ENCODE peak calls at places on chromosomes 5 and 9, in ten cellular contexts. One of them, this sample, is unnamed.

GRCh38 chr9:111427186-111427585 is 57.0 kb downstream of the ECPAS start:
- DNase-seq in mesendoderm: peak
- DNase-seq in PC-3: peak
- DNase-seq in endodermal cell: no peak
- DNase-seq in Karpas-422: peak
- DNase-seq in neuronal stem cell: no peak
- DNase-seq in HCT116: peak
- DNase-seq in IMR-90: peak
- DNase-seq in SK-N-SH: no peak
- DNase-seq in mesenchymal stem cell: peak
- DNase-seq in this sample: peak

GRCh38 chr9:127835930-127836586 is 18.4 kb downstream of the ENG start:
- DNase-seq in PC-3: no peak
- DNase-seq in IMR-90: peak
- DNase-seq in SK-N-SH: no peak
- DNase-seq in endodermal cell: no peak
- DNase-seq in mesenchymal stem cell: peak
- DNase-seq in Karpas-422: no peak
- DNase-seq in HCT116: no peak
- DNase-seq in neuronal stem cell: no peak
- DNase-seq in mesendoderm: no peak
- DNase-seq in this sample: peak

GRCh38 chr9:80191108-80191507 is 619.3 kb downstream of the TLE4 start:
- DNase-seq in SK-N-SH: no peak
- DNase-seq in mesendoderm: no peak
- DNase-seq in IMR-90: peak
- DNase-seq in HCT116: no peak
- DNase-seq in endodermal cell: no peak
- DNase-seq in mesenchymal stem cell: no peak
- DNase-seq in Karpas-422: no peak
- DNase-seq in neuronal stem cell: no peak
- DNase-seq in PC-3: no peak
- DNase-seq in this sample: no peak

GRCh38 chr9:84404095-84404686 is 63.6 kb upstream of the SLC28A3 start:
- DNase-seq in PC-3: peak
- DNase-seq in mesendoderm: peak
- DNase-seq in endodermal cell: peak
- DNase-seq in mesenchymal stem cell: peak
- DNase-seq in Karpas-422: peak
- DNase-seq in SK-N-SH: peak
- DNase-seq in neuronal stem cell: peak
- DNase-seq in IMR-90: no peak
- DNase-seq in HCT116: peak
- DNase-seq in this sample: no peak

GRCh38 chr5:127320032-127320945 is 29.7 kb downstream of the MEGF10 start:
- DNase-seq in endodermal cell: no peak
- DNase-seq in PC-3: no peak
- DNase-seq in mesendoderm: peak
- DNase-seq in Karpas-422: peak
- DNase-seq in neuronal stem cell: no peak
- DNase-seq in HCT116: no peak
- DNase-seq in SK-N-SH: no peak
- DNase-seq in mesenchymal stem cell: no peak
- DNase-seq in IMR-90: no peak
- DNase-seq in this sample: no peak

GRCh38 chr9:136726631-136727191 is 14.3 kb downstream of the DIPK1B start:
- DNase-seq in SK-N-SH: peak
- DNase-seq in HCT116: no peak
- DNase-seq in mesenchymal stem cell: peak
- DNase-seq in IMR-90: peak
- DNase-seq in Karpas-422: peak
- DNase-seq in mesendoderm: peak
- DNase-seq in neuronal stem cell: no peak
- DNase-seq in endodermal cell: peak
- DNase-seq in PC-3: peak
- DNase-seq in this sample: no peak

GRCh38 chr9:94802795-94803194 is 76.3 kb downstream of the AOPEP start:
- DNase-seq in HCT116: no peak
- DNase-seq in SK-N-SH: no peak
- DNase-seq in Karpas-422: no peak
- DNase-seq in neuronal stem cell: no peak
- DNase-seq in IMR-90: peak
- DNase-seq in endodermal cell: peak
- DNase-seq in mesendoderm: no peak
- DNase-seq in mesenchymal stem cell: peak
- DNase-seq in PC-3: no peak
- DNase-seq in this sample: no peak

GRCh38 chr9:123232332-123232731 is 36.1 kb downstream of the STRBP start:
- DNase-seq in mesendoderm: peak
- DNase-seq in mesenchymal stem cell: no peak
- DNase-seq in HCT116: no peak
- DNase-seq in SK-N-SH: no peak
- DNase-seq in neuronal stem cell: no peak
- DNase-seq in Karpas-422: no peak
- DNase-seq in IMR-90: no peak
- DNase-seq in PC-3: no peak
- DNase-seq in endodermal cell: no peak
- DNase-seq in this sample: peak

GRCh38 chr9:107547772-107548297 is 58.3 kb upstream of the KLF4 start:
- DNase-seq in HCT116: no peak
- DNase-seq in Karpas-422: no peak
- DNase-seq in neuronal stem cell: no peak
- DNase-seq in endodermal cell: no peak
- DNase-seq in mesendoderm: no peak
- DNase-seq in IMR-90: no peak
- DNase-seq in PC-3: no peak
- DNase-seq in mesenchymal stem cell: no peak
- DNase-seq in SK-N-SH: no peak
- DNase-seq in this sample: no peak

GRCh38 chr5:148961261-148962199 is 101.3 kb downstream of the SH3TC2 start:
- DNase-seq in endodermal cell: no peak
- DNase-seq in mesenchymal stem cell: no peak
- DNase-seq in mesendoderm: no peak
- DNase-seq in Karpas-422: no peak
- DNase-seq in neuronal stem cell: no peak
- DNase-seq in PC-3: peak
- DNase-seq in HCT116: no peak
- DNase-seq in IMR-90: peak
- DNase-seq in SK-N-SH: no peak
- DNase-seq in this sample: no peak

DNA sequence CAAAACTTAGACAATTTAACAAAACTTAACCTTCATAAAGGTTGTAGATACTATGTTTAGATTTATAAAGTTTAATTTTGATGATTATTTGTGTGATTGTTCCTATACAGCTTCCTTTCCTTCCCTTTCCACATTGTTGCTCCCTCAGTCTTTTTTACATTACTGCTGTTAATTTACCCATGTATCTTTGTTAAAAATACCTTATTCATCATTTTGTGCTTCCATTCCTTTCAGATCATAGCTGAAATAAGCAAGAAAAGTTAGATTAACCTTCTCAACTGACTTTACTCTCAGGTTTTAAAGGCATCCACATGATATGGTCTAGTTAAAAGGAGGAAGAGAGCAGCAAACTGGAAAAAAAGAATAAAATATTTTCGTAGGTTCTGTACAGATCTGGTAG is 2.0 kb downstream of the SMAD5 start:
- DNase-seq in SK-N-SH: no peak
- DNase-seq in HCT116: no peak
- DNase-seq in mesendoderm: no peak
- DNase-seq in PC-3: no peak
- DNase-seq in neuronal stem cell: no peak
- DNase-seq in IMR-90: no peak
- DNase-seq in mesenchymal stem cell: no peak
- DNase-seq in Karpas-422: no peak
- DNase-seq in endodermal cell: no peak
- DNase-seq in this sample: no peak
- H3K9ac ChIP-seq in SK-N-SH: peak
- H3K9ac ChIP-seq in HCT116: no peak
- H3K9ac ChIP-seq in mesendoderm: no peak
- H3K9ac ChIP-seq in PC-3: peak
- H3K9ac ChIP-seq in neuronal stem cell: no peak
- H3K9ac ChIP-seq in IMR-90: no peak
- H3K9ac ChIP-seq in mesenchymal stem cell: peak
- H3K9ac ChIP-seq in Karpas-422: peak
- H3K9ac ChIP-seq in endodermal cell: peak
- H3K9ac ChIP-seq in this sample: no peak

DNA sequence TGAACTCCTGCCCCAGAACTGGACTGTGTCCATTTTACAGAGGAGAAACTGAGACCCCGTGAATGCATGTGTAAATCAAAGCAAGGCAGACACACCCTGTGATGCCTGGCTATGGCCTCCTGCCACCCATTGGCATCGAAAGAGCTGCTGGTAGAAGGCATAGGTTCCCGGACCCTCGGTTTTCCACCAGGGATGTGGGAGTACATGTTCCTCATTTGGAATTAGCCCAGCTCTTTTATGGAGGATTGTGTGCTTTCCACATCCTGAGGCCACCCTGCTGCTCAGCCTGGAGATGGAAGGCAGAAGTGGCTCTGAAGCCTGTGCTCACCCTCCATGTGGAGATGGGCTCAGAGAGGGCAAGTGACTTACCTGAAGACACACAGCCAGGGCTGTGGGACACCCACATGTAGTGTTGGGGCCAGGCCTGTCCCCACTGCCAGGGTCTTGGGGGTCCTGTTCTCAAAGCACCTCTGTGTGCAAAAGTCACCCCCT is 2.8 kb downstream of the SUSD3 start:
- DNase-seq in HCT116: no peak
- DNase-seq in neuronal stem cell: no peak
- DNase-seq in mesendoderm: no peak
- DNase-seq in PC-3: peak
- DNase-seq in endodermal cell: no peak
- DNase-seq in IMR-90: no peak
- DNase-seq in mesenchymal stem cell: no peak
- DNase-seq in SK-N-SH: no peak
- DNase-seq in Karpas-422: no peak
- DNase-seq in this sample: no peak
- H3K9ac ChIP-seq in HCT116: no peak
- H3K9ac ChIP-seq in neuronal stem cell: no peak
- H3K9ac ChIP-seq in mesendoderm: no peak
- H3K9ac ChIP-seq in PC-3: no peak
- H3K9ac ChIP-seq in endodermal cell: no peak
- H3K9ac ChIP-seq in IMR-90: no peak
- H3K9ac ChIP-seq in mesenchymal stem cell: no peak
- H3K9ac ChIP-seq in SK-N-SH: no peak
- H3K9ac ChIP-seq in Karpas-422: no peak
- H3K9ac ChIP-seq in this sample: no peak

GRCh38 chr9:734831-735511 is 106.5 kb upstream of the DMRT1 start:
- DNase-seq in endodermal cell: no peak
- DNase-seq in mesenchymal stem cell: peak
- DNase-seq in SK-N-SH: no peak
- DNase-seq in mesendoderm: no peak
- DNase-seq in IMR-90: peak
- DNase-seq in HCT116: no peak
- DNase-seq in PC-3: peak
- DNase-seq in Karpas-422: no peak
- DNase-seq in neuronal stem cell: no peak
- DNase-seq in this sample: peak

GRCh38 chr9:739362-739761 is 102.1 kb upstream of the DMRT1 start:
- DNase-seq in IMR-90: peak
- DNase-seq in mesendoderm: no peak
- DNase-seq in mesenchymal stem cell: peak
- DNase-seq in HCT116: no peak
- DNase-seq in Karpas-422: no peak
- DNase-seq in endodermal cell: no peak
- DNase-seq in PC-3: no peak
- DNase-seq in neuronal stem cell: no peak
- DNase-seq in SK-N-SH: no peak
- DNase-seq in this sample: no peak

GRCh38 chr9:737400-738120 is 103.9 kb upstream of the DMRT1 start:
- DNase-seq in Karpas-422: no peak
- DNase-seq in mesendoderm: no peak
- DNase-seq in neuronal stem cell: no peak
- DNase-seq in IMR-90: no peak
- DNase-seq in endodermal cell: no peak
- DNase-seq in SK-N-SH: no peak
- DNase-seq in PC-3: no peak
- DNase-seq in HCT116: no peak
- DNase-seq in mesenchymal stem cell: no peak
- DNase-seq in this sample: no peak

GRCh38 chr9:742104-742503 is 99.4 kb upstream of the DMRT1 start:
- DNase-seq in PC-3: no peak
- DNase-seq in endodermal cell: no peak
- DNase-seq in mesenchymal stem cell: no peak
- DNase-seq in neuronal stem cell: no peak
- DNase-seq in SK-N-SH: no peak
- DNase-seq in Karpas-422: no peak
- DNase-seq in IMR-90: no peak
- DNase-seq in HCT116: no peak
- DNase-seq in mesendoderm: no peak
- DNase-seq in this sample: peak

GRCh38 chr9:738209-738915 is 103.1 kb upstream of the DMRT1 start:
- DNase-seq in neuronal stem cell: no peak
- DNase-seq in PC-3: peak
- DNase-seq in SK-N-SH: no peak
- DNase-seq in mesenchymal stem cell: peak
- DNase-seq in mesendoderm: no peak
- DNase-seq in endodermal cell: no peak
- DNase-seq in Karpas-422: no peak
- DNase-seq in IMR-90: peak
- DNase-seq in HCT116: peak
- DNase-seq in this sample: peak
- H3K9ac ChIP-seq in neuronal stem cell: no peak
- H3K9ac ChIP-seq in PC-3: peak
- H3K9ac ChIP-seq in SK-N-SH: no peak
- H3K9ac ChIP-seq in mesenchymal stem cell: peak
- H3K9ac ChIP-seq in mesendoderm: no peak
- H3K9ac ChIP-seq in endodermal cell: no peak
- H3K9ac ChIP-seq in Karpas-422: no peak
- H3K9ac ChIP-seq in IMR-90: peak
- H3K9ac ChIP-seq in HCT116: no peak
- H3K9ac ChIP-seq in this sample: no peak

DNA sequence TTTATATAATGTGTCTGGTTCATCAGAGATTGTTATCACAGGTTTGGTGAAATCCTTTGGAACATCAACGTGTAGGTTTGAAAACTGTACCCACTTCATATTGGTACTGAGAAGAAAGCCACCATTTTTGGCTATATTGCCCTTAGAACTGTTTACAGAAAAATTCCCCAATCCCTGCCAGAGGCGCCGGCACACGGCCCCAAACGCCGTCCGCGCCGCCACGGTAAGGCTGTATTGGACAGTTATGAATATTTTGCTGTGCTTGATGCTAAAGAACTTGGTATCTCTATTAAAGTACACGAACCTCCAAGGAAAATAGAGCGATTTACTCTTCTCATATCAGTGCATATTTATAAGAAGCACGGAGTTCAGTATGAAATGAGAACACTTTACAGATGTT is 35.2 kb downstream of the DCAF10 start:
- DNase-seq in mesenchymal stem cell: no peak
- DNase-seq in PC-3: no peak
- DNase-seq in mesendoderm: no peak
- DNase-seq in IMR-90: no peak
- DNase-seq in HCT116: no peak
- DNase-seq in SK-N-SH: no peak
- DNase-seq in endodermal cell: no peak
- DNase-seq in Karpas-422: no peak
- DNase-seq in neuronal stem cell: no peak
- DNase-seq in this sample: no peak
- H3K9ac ChIP-seq in mesenchymal stem cell: no peak
- H3K9ac ChIP-seq in PC-3: no peak
- H3K9ac ChIP-seq in mesendoderm: no peak
- H3K9ac ChIP-seq in IMR-90: no peak
- H3K9ac ChIP-seq in HCT116: no peak
- H3K9ac ChIP-seq in SK-N-SH: no peak
- H3K9ac ChIP-seq in endodermal cell: no peak
- H3K9ac ChIP-seq in Karpas-422: no peak
- H3K9ac ChIP-seq in neuronal stem cell: no peak
- H3K9ac ChIP-seq in this sample: no peak

This sample was measured in trophoblast cell.